ENCODE peak calls at places on chromosomes 6 and 20, in five cellular contexts. H, I, B, R and L are unnamed samples.

GRCh38 chr6:15473741-15474161 is 189.1 kb downstream of the DTNBP1 start:
- DNase-seq in H (no peak), I (no peak), B (peak; percentile 40), R (no peak), L (no peak)

GRCh38 chr20:60586417-60587105 is 628.3 kb downstream of the CDH26 start:
- DNase-seq in H (no peak), I (no peak), B (peak; percentile 44), R (no peak), L (no peak)

GRCh38 chr20:11497543-11497942 is 420.1 kb upstream of the BTBD3 start:
- DNase-seq in H (no peak), I (no peak), B (no peak), R (no peak), L (no peak)

GRCh38 chr20:62617711-62618483 is 24.4 kb upstream of the SLCO4A1 start:
- DNase-seq in H (peak; percentile 36), I (peak; percentile 78), B (peak; percentile 84), R (peak; percentile 87), L (peak; percentile 45)

GRCh38 chr20:37293301-37293943 is 4.0 kb downstream of the MANBAL start:
- DNase-seq in H (no peak), I (no peak), B (no peak), R (no peak), L (no peak)

GRCh38 chr20:49387606-49387939 is 94.9 kb downstream of the KCNB1 start:
- DNase-seq in H (no peak), I (no peak), B (no peak), R (no peak), L (no peak)

GRCh38 chr6:104326173-104327001 is 533.3 kb downstream of the HACE1 start:
- DNase-seq in H (no peak), I (no peak), B (peak; percentile 23), R (no peak), L (no peak)

GRCh38 chr20:60313609-60314008 is 355.4 kb downstream of the CDH26 start:
- DNase-seq in H (no peak), I (no peak), B (no peak), R (no peak), L (no peak)

GRCh38 chr6:131792091-131792496 is 15.7 kb upstream of the ENPP1 start:
- DNase-seq in H (no peak), I (peak; percentile 9), B (no peak), R (no peak), L (no peak)

GRCh38 chr20:32018269-32019155 is 8.3 kb downstream of the CCM2L start:
- DNase-seq in H (peak; percentile 22), I (peak; percentile 74), B (peak; percentile 74), R (no peak), L (peak; percentile 33)

GRCh38 chr20:61233590-61233989 is 18.5 kb upstream of the CDH4 start:
- DNase-seq in H (no peak), I (no peak), B (no peak), R (no peak), L (no peak)

GRCh38 chr20:15942130-15942529 is 631.1 kb downstream of the KIF16B start:
- DNase-seq in H (no peak), I (no peak), B (no peak), R (no peak), L (no peak)

GRCh38 chr6:166112580-166112979 is 55.1 kb downstream of the TBXT start:
- DNase-seq in H (no peak), I (no peak), B (no peak), R (no peak), L (no peak)

GRCh38 chr20:5751856-5752255 is 1.7 kb downstream of the SHLD1 start:
- DNase-seq in H (no peak), I (no peak), B (no peak), R (no peak), L (no peak)

GRCh38 chr6:167044696-167045095 is 45.5 kb downstream of the CEP43 start:
- DNase-seq in H (no peak), I (no peak), B (no peak), R (no peak), L (no peak)

GRCh38 chr6:513961-514360 is 122.4 kb downstream of the IRF4 start:
- DNase-seq in H (no peak), I (no peak), B (no peak), R (no peak), L (no peak)

GRCh38 chr6:111743859-111744692 is 129.2 kb downstream of the FYN start:
- DNase-seq in H (no peak), I (no peak), B (peak; percentile 60), R (no peak), L (no peak)

GRCh38 chr6:162467679-162468078 is 259.9 kb downstream of the PRKN start:
- DNase-seq in H (no peak), I (no peak), B (peak; percentile 50), R (no peak), L (no peak)

GRCh38 chr6:77650098-77650663 is 2.7 kb upstream of the MEI4 start:
- DNase-seq in H (peak; percentile 1), I (peak; percentile 31), B (peak; percentile 42), R (no peak), L (no peak)

GRCh38 chr20:62362991-62363919 is 3.9 kb downstream of the LAMA5 start:
- DNase-seq in H (no peak), I (no peak), B (peak; percentile 30), R (no peak), L (no peak)

GRCh38 chr20:611047-611842 is 1.1 kb upstream of the TCF15 start:
- DNase-seq in H (no peak), I (no peak), B (no peak), R (no peak), L (no peak)

GRCh38 chr20:2086177-2086979 is 15.2 kb upstream of the STK35 start:
- DNase-seq in H (no peak), I (no peak), B (no peak), R (no peak), L (no peak)

GRCh38 chr6:88972504-88973423 is 9.3 kb upstream of the RNGTT start:
- DNase-seq in H (no peak), I (no peak), B (no peak), R (no peak), L (no peak)

GRCh38 chr20:15419856-15420255 is 1082.4 kb upstream of the FLRT3 start:
- DNase-seq in H (no peak), I (no peak), B (no peak), R (no peak), L (no peak)

GRCh38 chr6:152170702-152171667 is 363.5 kb downstream of the ESR1 start:
- DNase-seq in H (peak; percentile 34), I (peak; percentile 76), B (no peak), R (no peak), L (peak; percentile 68)

GRCh38 chr6:153058909-153059308 is 56.4 kb upstream of the MTRF1L start:
- DNase-seq in H (no peak), I (no peak), B (no peak), R (no peak), L (no peak)

GRCh38 chr20:25077610-25078169 is 4.3 kb downstream of the VSX1 start:
- DNase-seq in H (no peak), I (peak; percentile 24), B (peak; percentile 59), R (peak; percentile 25), L (no peak)

GRCh38 chr6:118940770-118941169 is 5.8 kb upstream of the MCM9 start:
- DNase-seq in H (no peak), I (no peak), B (no peak), R (no peak), L (no peak)

GRCh38 chr6:38593419-38593818 is 46.3 kb downstream of the BTBD9 start:
- DNase-seq in H (no peak), I (no peak), B (no peak), R (no peak), L (no peak)

GRCh38 chr6:167996424-167997199 is 859 bp upstream of the KIF25 start:
- DNase-seq in H (no peak), I (no peak), B (no peak), R (peak; percentile 4), L (no peak)

GRCh38 chr20:8854566-8854965 is 214.3 kb upstream of the PLCB4 start:
- DNase-seq in H (no peak), I (no peak), B (peak; percentile 58), R (no peak), L (no peak)